ENCODE peak calls at places on chromosome 12, in six cellular contexts. W, N, Y, Z, Q and D are unnamed samples.

GRCh38 chr12:31591308-31591901 is 469 bp upstream of the DENND5B start:
- DNase-seq in W (peak), N (no peak), Y (no peak), Z (peak), Q (peak), D (no peak)

GRCh38 chr12:122837306-122838265 is 2.3 kb downstream of the HIP1R start:
- DNase-seq in W (peak), N (no peak), Y (peak), Z (no peak), Q (no peak), D (no peak)

GRCh38 chr12:130526813-130527212 is 189.1 kb downstream of the PIWIL1 start:
- DNase-seq in W (peak), N (no peak), Y (no peak), Z (no peak), Q (no peak), D (no peak)

GRCh38 chr12:89707992-89708792 is 446 bp downstream of the ATP2B1 start:
- DNase-seq in W (no peak), N (no peak), Y (peak), Z (peak), Q (peak), D (peak)

GRCh38 chr12:93571360-93571853 is 1.1 kb upstream of the SOCS2 start:
- DNase-seq in W (peak), N (no peak), Y (peak), Z (peak), Q (peak), D (peak)

GRCh38 chr12:11758838-11759509 is 109.5 kb downstream of the ETV6 start:
- DNase-seq in W (no peak), N (no peak), Y (no peak), Z (no peak), Q (peak), D (no peak)

GRCh38 chr12:112992541-112993398 is 14.5 kb downstream of the OAS2 start:
- DNase-seq in W (peak), N (peak), Y (peak), Z (no peak), Q (peak), D (no peak)

GRCh38 chr12:130428116-130428515 is 90.4 kb downstream of the PIWIL1 start:
- DNase-seq in W (no peak), N (no peak), Y (no peak), Z (no peak), Q (no peak), D (no peak)

GRCh38 chr12:38983117-38983571 is 77.8 kb upstream of the CPNE8 start:
- DNase-seq in W (no peak), N (no peak), Y (no peak), Z (no peak), Q (peak), D (no peak)

GRCh38 chr12:132779781-132780353 is 18.2 kb upstream of the ANKLE2 start:
- DNase-seq in W (no peak), N (no peak), Y (no peak), Z (no peak), Q (no peak), D (no peak)

GRCh38 chr12:110114596-110114995 is 9.6 kb upstream of the IFT81 start:
- DNase-seq in W (no peak), N (no peak), Y (no peak), Z (peak), Q (no peak), D (no peak)

GRCh38 chr12:90938451-90938850 is 16.5 kb downstream of the CCER1 start:
- DNase-seq in W (no peak), N (no peak), Y (no peak), Z (no peak), Q (no peak), D (no peak)

GRCh38 chr12:1434296-1434955 is 160.0 kb downstream of the FBXL14 start:
- DNase-seq in W (no peak), N (no peak), Y (no peak), Z (no peak), Q (no peak), D (no peak)

GRCh38 chr12:90275088-90275487 is 566.5 kb upstream of the ATP2B1 start:
- DNase-seq in W (no peak), N (no peak), Y (no peak), Z (no peak), Q (no peak), D (no peak)

GRCh38 chr12:93376436-93377251 is 1.1 kb upstream of the NUDT4 start:
- DNase-seq in W (peak), N (no peak), Y (peak), Z (peak), Q (peak), D (peak)

GRCh38 chr12:64608901-64609542 is 1.3 kb upstream of the RASSF3 start:
- DNase-seq in W (peak), N (no peak), Y (peak), Z (no peak), Q (peak), D (no peak)

GRCh38 chr12:26122681-26123481 is 2.0 kb downstream of the BHLHE41 start:
- DNase-seq in W (peak), N (peak), Y (peak), Z (peak), Q (peak), D (peak)

GRCh38 chr12:118103601-118104382 is at the start of gene VSIG10:
- DNase-seq in W (peak), N (peak), Y (peak), Z (peak), Q (peak), D (peak)

GRCh38 chr12:66960704-66961690 is 282.1 kb upstream of the GRIP1 start:
- DNase-seq in W (no peak), N (no peak), Y (no peak), Z (no peak), Q (no peak), D (no peak)

GRCh38 chr12:52227767-52228166 is 5.3 kb upstream of the KRT7 start:
- DNase-seq in W (no peak), N (no peak), Y (no peak), Z (no peak), Q (no peak), D (no peak)

GRCh38 chr12:15522574-15523187 is 200.4 kb downstream of the PTPRO start:
- DNase-seq in W (peak), N (peak), Y (peak), Z (no peak), Q (peak), D (no peak)

GRCh38 chr12:1639538-1639937 is 10.5 kb downstream of the WNT5B start:
- DNase-seq in W (no peak), N (no peak), Y (no peak), Z (no peak), Q (no peak), D (no peak)

GRCh38 chr12:52760623-52761022 is 16.5 kb downstream of the KRT76 start:
- DNase-seq in W (no peak), N (no peak), Y (no peak), Z (no peak), Q (no peak), D (no peak)

GRCh38 chr12:28568083-28568482 is 377.8 kb downstream of the CCDC91 start:
- DNase-seq in W (no peak), N (peak), Y (no peak), Z (no peak), Q (no peak), D (no peak)

GRCh38 chr12:42705863-42706262 is 116.3 kb upstream of the PRICKLE1 start:
- DNase-seq in W (no peak), N (peak), Y (peak), Z (peak), Q (no peak), D (peak)

GRCh38 chr12:92144045-92144630 is 1.5 kb downstream of the BTG1 start:
- DNase-seq in W (peak), N (peak), Y (peak), Z (peak), Q (peak), D (peak)

GRCh38 chr12:54352022-54352531 is 12.2 kb downstream of the GPR84 start:
- DNase-seq in W (no peak), N (no peak), Y (peak), Z (peak), Q (no peak), D (no peak)

GRCh38 chr12:50637870-50638481 is 125.9 kb upstream of the ATF1 start:
- DNase-seq in W (peak), N (peak), Y (peak), Z (no peak), Q (peak), D (no peak)

GRCh38 chr12:106897082-106897481 is 58.6 kb upstream of the TMEM263 start:
- DNase-seq in W (no peak), N (no peak), Y (peak), Z (no peak), Q (no peak), D (no peak)

GRCh38 chr12:92482599-92482998 is 220.2 kb upstream of the PLEKHG7 start:
- DNase-seq in W (no peak), N (no peak), Y (no peak), Z (no peak), Q (no peak), D (no peak)

GRCh38 chr12:110073049-110073831 is 24.9 kb upstream of the C12orf76 start:
- DNase-seq in W (no peak), N (no peak), Y (peak), Z (no peak), Q (peak), D (peak)

GRCh38 chr12:122886851-122887816 is 8.8 kb downstream of the VPS37B start:
- DNase-seq in W (no peak), N (no peak), Y (peak), Z (no peak), Q (peak), D (no peak)

GRCh38 chr12:4809449-4810218 is 89.4 kb downstream of the GALNT8 start:
- DNase-seq in W (no peak), N (no peak), Y (peak), Z (no peak), Q (no peak), D (no peak)